ENCODE peak calls at places on chromosomes 4 and X, in five cellular contexts. Z is HepG2, T is K562, E is upper lobe of left lung, K is GM12878. W is an unnamed sample.

GRCh38 chr4:80471701-80472100 is 136.2 kb downstream of the CFAP299 start:
- ATAC-seq in Z (peak), K (peak), T (peak), E (no peak), W (peak)

GRCh38 chrX:13750204-13750603 is 15.7 kb downstream of the OFD1 start:
- ATAC-seq in K (peak), Z (peak), E (no peak), T (peak), W (peak)

GRCh38 chr4:31325300-31325699 is 605.1 kb downstream of the PCDH7 start:
- ATAC-seq in E (no peak), T (no peak), K (no peak), Z (no peak), W (no peak)

GRCh38 chrX:132022863-132023116 is 312 bp upstream of the STK26 start:
- ATAC-seq in K (peak), T (peak), E (no peak), Z (no peak), W (no peak)

GRCh38 chrX:44382871-44383270 is 39.4 kb upstream of the EFHC2 start:
- ATAC-seq in T (no peak), E (no peak), K (no peak), Z (no peak), W (no peak)

GRCh38 chr4:3196670-3197359 is 52.1 kb upstream of the MSANTD1 start:
- ATAC-seq in T (no peak), Z (no peak), E (no peak), K (no peak), W (no peak)

GRCh38 chr4:119080721-119081541 is 54.7 kb upstream of the MYOZ2 start:
- ATAC-seq in E (no peak), T (no peak), Z (peak), K (no peak), W (no peak)

GRCh38 chr4:113469926-113470325 is 291.6 kb downstream of the CAMK2D start:
- ATAC-seq in E (no peak), T (no peak), Z (no peak), K (no peak), W (no peak)

GRCh38 chr4:164304240-164304639 is 449.7 kb upstream of the SMIM31 start:
- ATAC-seq in T (no peak), K (peak), Z (no peak), E (no peak), W (no peak)

GRCh38 chrX:72609313-72609712 is 36.7 kb upstream of the HDAC8 start:
- ATAC-seq in E (no peak), T (peak), K (peak), Z (peak), W (no peak)

GRCh38 chr4:113028074-113028473 is 21.4 kb upstream of the ANK2 start:
- ATAC-seq in T (no peak), K (no peak), Z (peak), E (no peak), W (no peak)

GRCh38 chr4:66636321-66636720 is 909.0 kb downstream of the CENPC start:
- ATAC-seq in Z (no peak), T (no peak), E (no peak), K (no peak), W (no peak)

GRCh38 chrX:147738260-147738659 is 173.5 kb upstream of the FMR1 start:
- ATAC-seq in Z (no peak), K (no peak), E (no peak), T (no peak), W (no peak)

GRCh38 chr4:24801136-24801855 is 5.9 kb downstream of the SOD3 start:
- ATAC-seq in T (no peak), K (no peak), E (no peak), Z (no peak), W (no peak)

GRCh38 chr4:184275766-184276165 is 58.1 kb upstream of the ENPP6 start:
- ATAC-seq in Z (no peak), T (no peak), K (no peak), E (no peak), W (no peak)

GRCh38 chr4:1351854-1352633 is 5.0 kb downstream of the UVSSA start:
- ATAC-seq in T (peak), E (peak), K (peak), Z (peak), W (peak)

GRCh38 chr4:3311489-3312171 is 18.8 kb downstream of the RGS12 start:
- ATAC-seq in T (no peak), E (no peak), Z (peak), K (no peak), W (no peak)

GRCh38 chr4:7041851-7042696 is 1.1 kb upstream of the TADA2B start:
- ATAC-seq in E (peak), T (peak), K (peak), Z (peak), W (no peak)

GRCh38 chr4:94399721-94400120 is 52.0 kb upstream of the PDLIM5 start:
- ATAC-seq in K (no peak), E (no peak), Z (no peak), T (no peak), W (no peak)

GRCh38 chr4:2696423-2696822 is 59.7 kb downstream of the TNIP2 start:
- ATAC-seq in E (no peak), K (peak), T (no peak), Z (no peak), W (no peak)

GRCh38 chrX:41293269-41293668 is 40.7 kb upstream of the DDX3X start:
- ATAC-seq in K (peak), T (no peak), Z (peak), E (no peak), W (no peak)

GRCh38 chrX:39740078-39740477 is 357.7 kb downstream of the BCOR start:
- ATAC-seq in Z (no peak), K (no peak), E (no peak), T (no peak), W (no peak)

GRCh38 chrX:39734174-39734776 is 363.5 kb downstream of the BCOR start:
- ATAC-seq in Z (no peak), E (no peak), T (no peak), K (no peak), W (no peak)

GRCh38 chrX:39733745-39734144 is 364.0 kb downstream of the BCOR start:
- ATAC-seq in Z (no peak), K (no peak), T (no peak), E (no peak), W (no peak)

GRCh38 chrX:39739585-39739984 is 358.2 kb downstream of the BCOR start:
- ATAC-seq in T (no peak), E (no peak), Z (no peak), K (no peak), W (no peak)

DNA sequence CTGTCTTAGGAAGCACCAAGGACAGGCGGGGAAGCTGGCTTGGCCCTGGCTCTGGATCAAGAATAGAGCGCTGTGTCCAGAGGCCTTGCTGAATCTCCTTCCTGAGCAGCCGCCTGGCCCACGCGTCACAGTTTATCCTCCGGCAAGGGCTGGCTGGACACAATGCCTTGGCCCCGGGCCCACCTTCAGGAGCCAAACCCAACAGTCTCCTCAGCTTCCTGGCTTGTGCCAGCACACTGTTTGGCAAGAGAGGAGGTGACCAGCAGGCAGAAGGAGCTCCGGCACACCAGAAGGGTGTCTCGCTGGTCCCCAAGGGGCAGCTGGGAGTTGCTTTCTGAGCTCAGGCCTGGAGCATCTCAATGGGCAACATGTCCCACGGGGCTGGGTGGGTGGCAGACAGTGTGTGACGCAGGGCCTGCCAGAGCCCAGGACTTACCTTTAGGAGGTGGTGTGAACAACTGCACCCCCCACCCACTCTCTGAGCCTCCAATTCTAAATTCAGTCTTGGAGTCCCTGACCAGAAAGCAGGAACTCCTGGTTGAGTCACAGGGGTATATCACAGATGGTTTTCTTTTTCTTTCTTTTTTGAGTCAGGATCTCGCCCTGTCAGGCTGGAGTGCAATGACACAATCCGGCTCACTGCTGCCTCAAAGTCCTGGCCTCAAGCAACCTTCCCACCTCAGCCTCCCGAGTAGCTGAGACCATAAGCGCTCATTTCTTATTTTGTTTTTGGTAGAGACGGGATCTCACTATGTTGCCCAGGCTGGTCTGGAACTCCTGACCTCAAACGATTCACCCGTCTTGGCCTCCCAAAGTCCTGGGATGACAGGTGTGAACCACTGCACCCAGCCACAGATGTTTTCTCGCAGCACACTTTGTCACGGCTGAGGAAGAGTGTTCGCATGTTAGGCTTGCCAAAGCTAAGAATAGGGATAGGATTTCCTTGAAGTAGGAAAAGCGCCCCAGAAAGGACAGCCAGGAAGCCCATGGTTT is 361.2 kb downstream of the BCOR start:
- ATAC-seq in T (no peak), Z (no peak), K (no peak), E (peak), W (peak)
- TF ChIP-seq POLR2AphosphoS5 in T (no peak), Z (no peak), K (no peak), E (peak), W (peak)

GRCh38 chrX:155262970-155263754 is 1.1 kb downstream of the RAB39B start:
- ATAC-seq in T (no peak), Z (no peak), K (peak), E (no peak), W (no peak)

GRCh38 chrX:155259752-155260151 is 4.5 kb downstream of the RAB39B start:
- ATAC-seq in Z (no peak), T (no peak), E (no peak), K (no peak), W (no peak)

GRCh38 chrX:155266446-155266845 is 2.2 kb upstream of the RAB39B start:
- ATAC-seq in K (no peak), Z (no peak), E (no peak), T (no peak), W (no peak)

GRCh38 chrX:155263854-155264628 is at the start of gene RAB39B:
- ATAC-seq in T (no peak), E (peak), K (peak), Z (peak), W (peak)
- TF ChIP-seq CTCF in T (no peak), E (no peak), K (peak), Z (peak), W (no peak)

DNA sequence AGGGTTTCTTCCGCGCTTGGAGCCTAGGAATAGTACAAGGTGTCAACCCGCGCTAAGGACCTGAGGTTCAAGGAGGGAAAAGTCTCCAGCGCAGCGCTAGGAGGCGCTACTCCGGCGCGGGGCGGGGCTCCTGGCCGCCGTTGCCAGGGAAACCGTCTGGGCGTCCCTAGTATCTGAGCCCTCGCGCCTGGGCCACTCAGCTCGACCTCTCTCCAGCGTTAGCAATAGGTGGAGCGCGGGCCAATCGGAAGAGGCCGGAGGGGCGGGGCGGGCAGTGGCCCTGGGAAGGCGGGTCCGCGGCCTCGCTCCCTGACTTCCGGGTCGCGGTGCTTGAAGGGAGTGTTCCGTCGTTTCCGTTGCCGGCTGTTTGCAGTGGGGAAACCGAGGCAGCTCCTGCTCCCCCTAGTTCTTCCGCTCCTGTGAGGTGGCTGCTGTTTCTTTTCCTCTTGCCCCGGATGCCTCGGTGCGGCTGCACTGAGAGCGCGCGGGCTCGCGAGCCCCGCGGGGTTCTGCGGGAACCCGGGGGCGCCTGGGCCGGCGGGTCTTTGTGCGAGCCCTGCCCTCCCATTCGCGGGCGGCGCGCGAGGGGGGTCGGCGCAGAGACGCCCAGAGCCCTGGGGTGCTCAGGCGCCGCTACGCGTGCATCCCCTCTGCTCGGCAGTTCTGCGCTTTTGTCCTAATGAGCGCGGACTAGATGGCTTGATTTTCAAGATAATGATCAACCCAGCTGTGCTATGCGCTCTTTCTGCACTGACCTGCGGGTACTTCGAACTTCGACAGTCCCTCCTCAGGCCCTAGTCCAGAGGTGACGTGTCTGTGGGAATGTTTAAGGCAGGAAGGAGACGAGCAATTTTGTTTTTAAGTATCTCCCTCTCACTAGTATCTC is at the start of gene ELMOD2:
- ATAC-seq in T (peak), E (peak), K (peak), Z (peak), W (peak)
- TF ChIP-seq EP300 in T (no peak), E (no peak), K (no peak), Z (no peak), W (no peak)

GRCh38 chr4:10459305-10459704 is 2.1 kb upstream of the ZNF518B start:
- ATAC-seq in T (no peak), E (no peak), K (no peak), Z (no peak), W (no peak)

GRCh38 chr4:10458190-10458589 is 964 bp upstream of the ZNF518B start:
- ATAC-seq in E (no peak), K (no peak), T (peak), Z (no peak), W (no peak)

GRCh38 chr4:10456270-10457254 is 664 bp downstream of the ZNF518B start:
- ATAC-seq in Z (no peak), K (peak), T (peak), E (peak), W (peak)

GRCh38 chr4:10455133-10455532 is 2.1 kb downstream of the ZNF518B start:
- ATAC-seq in T (no peak), E (no peak), Z (no peak), K (no peak), W (no peak)

GRCh38 chr4:10457255-10457801 is at the start of gene ZNF518B:
- ATAC-seq in T (peak), E (peak), K (peak), Z (no peak), W (peak)
- TF ChIP-seq POLR2AphosphoS5 in T (no peak), E (no peak), K (no peak), Z (no peak), W (no peak)

GRCh38 chr4:149370002-149370401 is 445.6 kb downstream of the IQCM start:
- ATAC-seq in K (no peak), E (no peak), Z (no peak), T (no peak), W (no peak)

DNA sequence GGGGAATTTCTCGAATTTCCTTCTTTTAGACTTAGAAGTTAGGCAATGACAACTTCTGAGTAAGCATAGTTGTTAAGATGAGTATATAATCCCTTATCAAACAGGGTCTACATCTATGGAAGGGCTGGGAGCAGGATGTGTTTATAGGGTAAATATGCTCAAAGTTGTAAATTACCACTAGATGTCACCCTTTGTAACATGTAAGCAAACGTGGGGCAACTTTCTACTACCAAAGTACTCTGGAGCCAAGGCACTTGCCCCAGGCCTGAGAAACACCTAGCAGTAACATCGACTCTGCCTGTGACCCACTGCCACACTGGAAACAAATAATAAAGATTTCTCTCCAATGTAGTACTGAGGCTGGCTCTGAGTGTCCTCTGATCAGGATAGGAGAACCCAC is 444.6 kb downstream of the IQCM start:
- ATAC-seq in T (no peak), Z (peak), E (peak), K (peak), W (no peak)
- TF ChIP-seq CTCF in T (no peak), Z (peak), E (peak), K (peak), W (peak)

GRCh38 chr4:156815717-156816319 is 155.8 kb downstream of the PDGFC start:
- ATAC-seq in T (no peak), E (no peak), K (no peak), Z (no peak), W (no peak)
- TF ChIP-seq EP300 in T (no peak), E (no peak), K (no peak), Z (no peak), W (no peak)

DNA sequence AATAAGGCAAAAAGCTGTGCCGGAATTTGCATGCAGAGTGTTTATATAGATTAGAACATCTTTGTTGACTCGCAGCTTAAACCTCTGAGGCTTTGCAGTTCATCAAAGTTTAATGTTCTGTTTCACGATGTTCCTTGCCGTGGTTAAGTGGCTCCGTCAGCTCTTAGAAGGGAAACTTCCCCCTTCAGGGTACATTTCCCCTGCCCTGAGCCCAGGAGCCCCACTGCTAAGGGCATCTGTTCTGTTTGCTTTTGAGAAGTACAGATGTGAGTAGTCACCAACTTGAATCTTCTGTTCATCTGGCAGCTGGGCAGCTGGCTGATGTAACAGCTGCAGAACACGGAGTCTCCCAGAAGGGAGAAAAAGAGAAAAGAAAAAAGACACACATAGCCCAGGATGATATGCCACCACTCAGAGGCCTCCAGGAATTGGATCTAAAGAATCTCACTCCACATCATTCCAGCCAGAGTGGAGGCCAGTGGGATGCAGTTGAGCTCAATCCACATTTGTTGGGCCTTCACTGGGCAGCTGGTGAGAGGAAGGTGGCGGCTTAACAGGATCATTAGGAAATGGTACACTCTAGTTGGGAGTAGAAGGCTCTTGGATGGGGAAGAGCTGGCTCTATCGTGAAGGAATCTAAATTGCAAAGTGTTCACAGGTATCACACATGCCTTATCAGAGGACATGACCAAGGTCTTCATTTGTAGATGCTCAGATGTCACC is 178.7 kb upstream of the RBPJ start:
- ATAC-seq in Z (no peak), T (no peak), E (peak), K (peak), W (peak)
- TF ChIP-seq POLR2AphosphoS5 in Z (no peak), T (no peak), E (no peak), K (no peak), W (peak)

GRCh38 chr4:189912170-189912569 is 28.5 kb upstream of the FRG1 start:
- ATAC-seq in Z (no peak), K (no peak), T (no peak), E (no peak), W (no peak)
- TF ChIP-seq CTCF in Z (peak), K (peak), T (peak), E (no peak), W (no peak)

W was measured in gastroesophageal sphincter.